ENCODE peak calls at places on chromosomes 5 and 9, in five cellular contexts. G is H1, P is mesenchymal stem cell, N is IMR-90, S is H9. U is an unnamed sample.
A peak's percentile ranks its signal among the peaks of the same experiment; 100 is the strongest.

GRCh38 chr5:61327761-61328753 is 4.0 kb upstream of the ZSWIM6 start:
- DNase-seq in G (no peak), P (peak; percentile 96), N (peak; percentile 95), S (no peak), U (no peak)

GRCh38 chr9:93541581-93542349 is 34.6 kb upstream of the PHF2 start:
- DNase-seq in G (no peak), P (no peak), N (no peak), S (no peak), U (no peak)

GRCh38 chr9:129406278-129407225 is 214.3 kb downstream of the C9orf50 start:
- DNase-seq in G (no peak), P (no peak), N (no peak), S (no peak), U (no peak)

GRCh38 chr5:142611154-142611553 is 74.7 kb downstream of the FGF1 start:
- DNase-seq in G (peak; percentile 49), P (peak; percentile 62), N (peak; percentile 74), S (peak; percentile 84), U (peak; percentile 42)

GRCh38 chr5:62603934-62604333 is 25.3 kb downstream of the LRRC70 start:
- DNase-seq in G (no peak), P (peak; percentile 19), N (peak; percentile 3), S (no peak), U (no peak)

GRCh38 chr9:107299437-107299836 is 16.4 kb downstream of the RAD23B start:
- DNase-seq in G (no peak), P (peak; percentile 22), N (no peak), S (no peak), U (no peak)

GRCh38 chr5:41722359-41722950 is 147.8 kb downstream of the OXCT1 start:
- DNase-seq in G (no peak), P (no peak), N (peak; percentile 10), S (no peak), U (no peak)

GRCh38 chr5:103541567-103541966 is 21.0 kb downstream of the NUDT12 start:
- DNase-seq in G (no peak), P (no peak), N (no peak), S (no peak), U (no peak)

GRCh38 chr5:31238497-31238896 is 45.0 kb downstream of the CDH6 start:
- DNase-seq in G (no peak), P (no peak), N (no peak), S (no peak), U (no peak)

GRCh38 chr9:34452568-34452967 is 5.8 kb downstream of the FAM219A start:
- DNase-seq in G (no peak), P (no peak), N (no peak), S (no peak), U (no peak)

GRCh38 chr9:71783120-71783523 is 14.8 kb upstream of the CEMIP2 start:
- DNase-seq in G (no peak), P (no peak), N (peak; percentile 19), S (peak; percentile 38), U (no peak)

GRCh38 chr9:69519470-69520240 is 152.5 kb downstream of the APBA1 start:
- DNase-seq in G (no peak), P (no peak), N (no peak), S (no peak), U (no peak)

GRCh38 chr9:114078781-114079156 is 669 bp upstream of the AMBP start:
- DNase-seq in G (no peak), P (no peak), N (no peak), S (no peak), U (no peak)

GRCh38 chr5:132447196-132447595 is 43.4 kb downstream of the IRF1 start:
- DNase-seq in G (no peak), P (no peak), N (no peak), S (no peak), U (no peak)

GRCh38 chr9:27888661-27889295 is 315.5 kb upstream of the C9orf72 start:
- DNase-seq in G (peak; percentile 36), P (no peak), N (no peak), S (peak; percentile 76), U (no peak)

GRCh38 chr5:140266471-140267200 is 36.3 kb downstream of the PFDN1 start:
- DNase-seq in G (no peak), P (no peak), N (no peak), S (no peak), U (no peak)

DNA sequence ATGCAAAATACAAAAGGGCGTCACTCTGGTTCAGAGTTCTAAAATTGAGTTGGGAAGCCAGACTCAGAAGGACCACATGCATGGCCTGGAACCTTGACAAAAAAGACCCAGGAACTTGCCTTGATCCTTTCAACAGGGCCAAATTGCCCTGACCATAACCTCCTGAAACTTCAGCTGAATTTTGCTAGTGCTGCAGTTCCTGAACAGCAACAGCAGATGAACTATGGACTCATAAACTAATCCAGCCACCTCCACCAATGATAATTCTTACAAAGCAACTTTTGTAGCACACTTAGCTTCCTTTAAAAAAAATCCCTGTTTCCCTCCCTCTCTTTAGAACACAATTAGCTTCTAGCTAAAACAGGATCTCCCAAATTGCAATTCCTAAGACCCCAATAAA is 155.9 kb downstream of the MAT2B start:
- DNase-seq in G (no peak), P (no peak), N (no peak), S (no peak), U (no peak)
- H4K91ac ChIP-seq in G (no peak overlapping the region), P (no peak overlapping the region), N (no peak overlapping the region), S (no peak overlapping the region), U (no peak overlapping the region)

GRCh38 chr5:113293613-113294340 is 141.0 kb downstream of the TSSK1B start:
- DNase-seq in G (no peak), P (peak; percentile 60), N (peak; percentile 45), S (peak; percentile 45), U (no peak)
- H2BK15ac ChIP-seq in G (peak overlapping the region; percentile 46), P (peak overlapping the region; percentile 17), N (peak overlapping the region; percentile 15), S (no peak overlapping the region), U (no peak overlapping the region)

GRCh38 chr5:98786178-98786853 is 12.9 kb downstream of the RGMB start:
- DNase-seq in G (no peak), P (no peak), N (no peak), S (no peak), U (no peak)
- H3K4ac ChIP-seq in G (no peak overlapping the region), P (no peak overlapping the region), N (no peak overlapping the region), S (no peak overlapping the region), U (no peak overlapping the region)

DNA sequence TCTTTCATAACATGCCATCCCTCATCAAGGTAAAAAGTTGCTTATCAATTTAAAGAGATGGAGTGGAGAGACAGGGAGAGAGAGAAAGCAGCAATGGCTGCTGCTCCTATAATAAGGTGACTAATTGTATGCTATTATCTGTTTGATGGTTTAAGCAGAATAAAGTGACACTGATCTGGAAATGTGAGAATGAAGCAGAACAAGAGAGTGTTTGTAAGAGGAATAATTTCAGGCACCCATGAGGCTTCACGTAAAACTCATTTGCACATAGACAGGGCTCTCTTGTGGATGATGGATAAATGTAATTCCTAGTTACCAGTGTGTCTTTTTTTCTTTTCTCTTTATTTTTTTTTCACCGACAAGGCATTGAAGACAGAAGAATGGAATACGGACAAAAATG is 228.8 kb upstream of the TYRP1 start:
- DNase-seq in G (no peak), P (no peak), N (no peak), S (no peak), U (no peak)
- H4K91ac ChIP-seq in G (no peak overlapping the region), P (no peak overlapping the region), N (no peak overlapping the region), S (no peak overlapping the region), U (no peak overlapping the region)

GRCh38 chr5:148765061-148765460 is 61.4 kb upstream of the ADRB2 start:
- DNase-seq in G (no peak), P (no peak), N (no peak), S (no peak), U (no peak)

GRCh38 chr5:148760945-148761638 is 65.3 kb upstream of the ADRB2 start:
- DNase-seq in G (no peak), P (no peak), N (no peak), S (no peak), U (no peak)

DNA sequence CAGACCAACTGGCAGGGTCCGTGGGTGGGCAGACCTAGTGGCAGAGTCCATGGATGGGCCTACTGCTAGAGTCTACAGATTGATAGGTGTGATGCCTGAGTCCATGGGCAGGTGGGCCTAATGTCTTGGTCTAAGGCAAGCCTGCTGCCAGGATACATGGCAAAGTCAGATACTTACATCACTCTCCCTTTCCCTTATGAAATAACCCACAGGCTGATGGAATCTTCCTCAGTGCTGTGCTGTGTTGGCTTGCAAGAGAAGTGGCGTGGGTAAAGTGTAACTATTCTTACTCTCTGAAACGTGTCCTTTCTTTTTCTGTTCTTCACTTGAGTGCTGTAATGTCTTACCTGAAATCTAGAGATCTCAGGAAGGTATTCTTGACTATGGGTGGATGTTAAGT is 67.3 kb upstream of the ADRB2 start:
- DNase-seq in G (no peak), P (no peak), N (no peak), S (no peak), U (no peak)
- H2BK15ac ChIP-seq in G (no peak overlapping the region), P (no peak overlapping the region), N (no peak overlapping the region), S (no peak overlapping the region), U (no peak overlapping the region)

U was measured in neuronal stem cell.